ENCODE peak calls at places on chromosomes 12 and 14, in nine cellular contexts. X, M, Q, L, B, K, W, S and T are unnamed samples.
A peak's percentile ranks its signal among the peaks of the same experiment; 100 is the strongest.

GRCh38 chr12:6253278-6253677 is 53.1 kb downstream of the CD9 start:
- DNase-seq in X (no peak), M (no peak), Q (no peak), L (no peak), B (no peak), K (no peak), W (no peak), S (no peak), T (no peak)

GRCh38 chr14:69372146-69372545 is 26.0 kb downstream of the ERH start:
- DNase-seq in X (no peak), M (no peak), Q (no peak), L (no peak), B (no peak), K (no peak), W (no peak), S (no peak), T (no peak)

GRCh38 chr14:100060766-100061165 is 4.5 kb upstream of the EVL start:
- DNase-seq in X (no peak), M (no peak), Q (no peak), L (no peak), B (no peak), K (no peak), W (no peak), S (no peak), T (no peak)

GRCh38 chr12:110176745-110177144 is 52.6 kb downstream of the IFT81 start:
- DNase-seq in X (no peak), M (no peak), Q (no peak), L (no peak), B (no peak), K (no peak), W (no peak), S (no peak), T (no peak)

GRCh38 chr14:21168055-21168454 is 12.2 kb upstream of the OR5AU1 start:
- DNase-seq in X (no peak), M (no peak), Q (no peak), L (no peak), B (no peak), K (no peak), W (no peak), S (no peak), T (no peak)

GRCh38 chr12:65525501-65526141 is 247.1 kb downstream of the MSRB3 start:
- DNase-seq in X (no peak), M (no peak), Q (no peak), L (peak; percentile 74), B (no peak), K (no peak), W (no peak), S (no peak), T (no peak)

GRCh38 chr14:29663281-29663801 is 264.3 kb downstream of the PRKD1 start:
- DNase-seq in X (no peak), M (peak; percentile 74), Q (no peak), L (no peak), B (no peak), K (no peak), W (no peak), S (no peak), T (no peak)

GRCh38 chr14:43938588-43939281 is 568.3 kb downstream of the FSCB start:
- DNase-seq in X (no peak), M (peak; percentile 3), Q (peak; percentile 4), L (no peak), B (no peak), K (no peak), W (no peak), S (no peak), T (no peak)

GRCh38 chr14:37140176-37140575 is 32.2 kb downstream of the SLC25A21 start:
- DNase-seq in X (no peak), M (no peak), Q (no peak), L (no peak), B (no peak), K (no peak), W (no peak), S (no peak), T (no peak)

GRCh38 chr12:132246997-132247717 is 82.2 kb downstream of the GALNT9 start:
- DNase-seq in X (no peak), M (no peak), Q (no peak), L (no peak), B (no peak), K (no peak), W (no peak), S (peak; percentile 55), T (no peak)

GRCh38 chr12:76270657-76271358 is 77.4 kb downstream of the BBS10 start:
- DNase-seq in X (no peak), M (no peak), Q (no peak), L (peak; percentile 57), B (no peak), K (no peak), W (no peak), S (no peak), T (no peak)

GRCh38 chr12:76265424-76266180 is 82.6 kb downstream of the BBS10 start:
- DNase-seq in X (no peak), M (no peak), Q (no peak), L (no peak), B (no peak), K (no peak), W (no peak), S (no peak), T (no peak)

GRCh38 chr12:76268267-76268666 is 79.9 kb downstream of the BBS10 start:
- DNase-seq in X (no peak), M (no peak), Q (no peak), L (no peak), B (no peak), K (no peak), W (no peak), S (no peak), T (no peak)

GRCh38 chr12:76264617-76265016 is 83.6 kb downstream of the BBS10 start:
- DNase-seq in X (no peak), M (no peak), Q (no peak), L (peak; percentile 59), B (no peak), K (no peak), W (no peak), S (no peak), T (no peak)

DNA sequence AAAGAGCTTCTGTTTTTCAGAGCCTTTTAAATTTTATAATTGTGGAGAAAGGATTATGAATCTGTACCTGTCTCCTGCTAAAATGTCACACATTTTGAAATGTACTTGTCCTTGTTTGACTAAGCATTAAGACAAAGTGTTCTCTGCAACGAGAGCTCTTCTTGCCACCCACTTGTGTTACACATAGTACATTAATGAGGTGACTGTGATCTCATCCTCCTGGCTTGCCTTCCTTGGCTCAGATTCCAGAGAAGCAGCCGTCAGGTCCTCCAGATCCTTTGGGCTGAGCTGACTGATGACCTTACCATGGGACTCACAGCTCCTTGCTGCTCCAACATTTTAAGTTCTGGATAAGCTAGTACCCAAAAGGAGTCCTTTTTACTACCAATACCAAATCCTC is 81.4 kb downstream of the BBS10 start:
- DNase-seq in X (no peak), M (no peak), Q (no peak), L (peak; percentile 80), B (no peak), K (no peak), W (no peak), S (no peak), T (peak; percentile 48)
- H3K27ac ChIP-seq in X (no peak overlapping the region), M (no peak overlapping the region), Q (no peak overlapping the region), L (peak overlapping the region; percentile 48), B (no peak overlapping the region), K (no peak overlapping the region), W (peak overlapping the region; percentile 76), S (no peak overlapping the region), T (peak overlapping the region; percentile 61)

GRCh38 chr14:31619440-31619839 is 58.2 kb downstream of the NUBPL start:
- DNase-seq in X (no peak), M (no peak), Q (no peak), L (no peak), B (no peak), K (no peak), W (no peak), S (no peak), T (no peak)
- H3K27ac ChIP-seq in X (no peak overlapping the region), M (no peak overlapping the region), Q (no peak overlapping the region), L (no peak overlapping the region), B (no peak overlapping the region), K (no peak overlapping the region), W (no peak overlapping the region), S (no peak overlapping the region), T (no peak overlapping the region)

GRCh38 chr14:51534623-51535022 is 117.1 kb upstream of the FRMD6 start:
- DNase-seq in X (no peak), M (no peak), Q (peak; percentile 87), L (peak; percentile 38), B (no peak), K (no peak), W (no peak), S (no peak), T (no peak)

GRCh38 chr14:51535443-51536044 is 116.2 kb upstream of the FRMD6 start:
- DNase-seq in X (no peak), M (no peak), Q (no peak), L (no peak), B (no peak), K (no peak), W (no peak), S (no peak), T (no peak)

GRCh38 chr14:51529731-51530130 is 122.0 kb upstream of the FRMD6 start:
- DNase-seq in X (no peak), M (no peak), Q (no peak), L (no peak), B (no peak), K (no peak), W (no peak), S (no peak), T (no peak)

GRCh38 chr14:51533877-51534553 is 117.7 kb upstream of the FRMD6 start:
- DNase-seq in X (no peak), M (no peak), Q (no peak), L (no peak), B (no peak), K (no peak), W (no peak), S (no peak), T (no peak)

DNA sequence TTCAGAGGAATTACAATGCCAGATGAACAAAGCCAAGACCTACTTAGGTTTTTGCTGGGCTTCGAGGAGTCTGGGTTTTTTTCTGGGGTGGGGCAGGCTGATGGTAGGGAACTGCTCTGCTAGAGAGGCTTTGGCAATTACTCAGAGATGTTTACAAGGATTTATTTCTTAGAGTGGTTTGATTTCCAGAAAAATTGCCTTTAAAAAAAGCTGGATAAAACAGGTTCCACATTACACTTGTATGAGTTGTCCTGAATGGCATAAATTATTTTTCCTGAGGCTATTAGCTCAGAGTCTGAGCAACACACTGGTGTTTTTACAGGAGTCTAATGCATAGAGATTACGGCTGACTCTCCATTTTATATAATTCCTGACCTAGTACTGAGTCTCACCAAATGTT is 118.5 kb upstream of the FRMD6 start:
- DNase-seq in X (no peak), M (no peak), Q (peak; percentile 59), L (peak; percentile 43), B (no peak), K (no peak), W (no peak), S (no peak), T (no peak)
- H3K27ac ChIP-seq in X (no peak overlapping the region), M (no peak overlapping the region), Q (peak overlapping the region; percentile 99), L (peak overlapping the region; percentile 39), B (no peak overlapping the region), K (peak overlapping the region; percentile 79), W (no peak overlapping the region), S (no peak overlapping the region), T (no peak overlapping the region)

DNA sequence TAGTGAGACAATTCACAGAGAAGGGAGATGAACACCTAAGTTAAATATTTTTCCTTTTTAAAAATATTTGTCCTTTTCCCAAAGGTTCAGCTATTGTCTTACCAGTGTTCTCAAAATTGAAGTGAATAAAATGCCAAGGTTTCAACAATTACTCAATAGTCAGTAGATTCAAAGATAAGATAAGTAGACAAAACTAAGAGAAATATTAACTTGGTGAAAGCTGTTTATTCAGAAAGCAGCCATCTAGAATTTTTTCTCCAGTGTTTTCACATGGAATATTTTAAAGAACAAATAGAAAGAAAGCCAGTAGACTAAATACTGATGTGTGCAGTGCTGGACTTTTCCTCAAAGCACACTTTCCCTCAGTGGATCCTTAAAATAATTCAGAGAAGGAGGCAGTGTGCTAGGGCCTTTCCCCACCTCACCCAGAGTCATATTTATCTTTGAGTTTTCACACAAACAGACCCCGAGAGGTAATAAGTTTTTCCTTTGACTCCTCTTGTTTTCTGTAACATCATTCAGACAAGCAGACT is 144.5 kb upstream of the PLEKHG7 start:
- DNase-seq in X (no peak), M (no peak), Q (no peak), L (no peak), B (no peak), K (no peak), W (no peak), S (no peak), T (no peak)
- H3K27ac ChIP-seq in X (no peak overlapping the region), M (no peak overlapping the region), Q (no peak overlapping the region), L (no peak overlapping the region), B (no peak overlapping the region), K (peak overlapping the region; percentile 84), W (no peak overlapping the region), S (no peak overlapping the region), T (peak overlapping the region; percentile 24)